ENCODE peak calls at places on chromosomes 7 and 10, in ten cellular contexts. Q, Z, B, S, Y, R, M, H, O and E are unnamed samples.

GRCh38 chr7:25615603-25616002 is 387.3 kb upstream of the NPVF start:
- DNase-seq in Q (no peak), Z (no peak), B (no peak), S (no peak), Y (no peak), R (peak; percentile 82), M (no peak), H (no peak), O (no peak), E (no peak)

GRCh38 chr7:44200699-44201461 is at the start of gene YKT6:
- DNase-seq in Q (peak; percentile 93), Z (peak; percentile 95), B (peak; percentile 93), S (peak; percentile 91), Y (peak; percentile 91), R (peak; percentile 99), M (peak; percentile 92), H (peak; percentile 91), O (peak; percentile 95), E (peak; percentile 91)

GRCh38 chr10:113740850-113741249 is 10.6 kb upstream of the PLEKHS1 start:
- DNase-seq in Q (no peak), Z (no peak), B (no peak), S (no peak), Y (no peak), R (no peak), M (no peak), H (no peak), O (no peak), E (no peak)

GRCh38 chr7:127702253-127702652 is 50.3 kb downstream of the SND1 start:
- DNase-seq in Q (no peak), Z (no peak), B (no peak), S (no peak), Y (no peak), R (no peak), M (no peak), H (no peak), O (no peak), E (no peak)

GRCh38 chr7:134188311-134188710 is 61.2 kb downstream of the LRGUK start:
- DNase-seq in Q (no peak), Z (no peak), B (no peak), S (no peak), Y (no peak), R (no peak), M (no peak), H (no peak), O (no peak), E (no peak)

GRCh38 chr7:137874390-137874789 is 27.6 kb upstream of the DGKI start:
- DNase-seq in Q (peak; percentile 75), Z (no peak), B (no peak), S (no peak), Y (no peak), R (no peak), M (no peak), H (no peak), O (no peak), E (no peak)

GRCh38 chr7:74017122-74017521 is 10.9 kb upstream of the ELN start:
- DNase-seq in Q (no peak), Z (no peak), B (no peak), S (no peak), Y (no peak), R (no peak), M (no peak), H (no peak), O (no peak), E (no peak)

GRCh38 chr10:48780341-48780740 is 95.7 kb downstream of the WDFY4 start:
- DNase-seq in Q (no peak), Z (no peak), B (no peak), S (no peak), Y (no peak), R (no peak), M (no peak), H (no peak), O (no peak), E (no peak)

GRCh38 chr7:105934577-105935185 is 28.4 kb upstream of the CDHR3 start:
- DNase-seq in Q (peak; percentile 80), Z (no peak), B (peak; percentile 16), S (peak; percentile 36), Y (peak; percentile 26), R (peak; percentile 29), M (no peak), H (no peak), O (no peak), E (peak; percentile 5)

GRCh38 chr10:659710-660141 is 29.7 kb downstream of the DIP2C start:
- DNase-seq in Q (peak; percentile 42), Z (no peak), B (no peak), S (peak; percentile 34), Y (no peak), R (no peak), M (no peak), H (no peak), O (no peak), E (no peak)

GRCh38 chr10:21238044-21238443 is 287.4 kb downstream of the SKIDA1 start:
- DNase-seq in Q (no peak), Z (no peak), B (no peak), S (no peak), Y (no peak), R (no peak), M (no peak), H (no peak), O (no peak), E (no peak)

GRCh38 chr10:94521276-94522250 is 24.0 kb upstream of the HELLS start:
- DNase-seq in Q (no peak), Z (no peak), B (no peak), S (peak; percentile 9), Y (peak; percentile 17), R (no peak), M (no peak), H (no peak), O (no peak), E (no peak)

GRCh38 chr7:78141533-78142281 is 343.1 kb downstream of the PHTF2 start:
- DNase-seq in Q (peak; percentile 94), Z (no peak), B (no peak), S (no peak), Y (no peak), R (peak; percentile 7), M (no peak), H (no peak), O (no peak), E (no peak)

GRCh38 chr7:30027065-30027456 is 559 bp upstream of the FKBP14 start:
- DNase-seq in Q (peak; percentile 46), Z (no peak), B (no peak), S (peak; percentile 62), Y (peak; percentile 74), R (peak; percentile 71), M (peak; percentile 14), H (no peak), O (no peak), E (peak; percentile 49)

GRCh38 chr10:11164806-11165590 is 147.3 kb downstream of the CELF2 start:
- DNase-seq in Q (peak; percentile 63), Z (peak; percentile 73), B (peak; percentile 72), S (peak; percentile 45), Y (no peak), R (peak; percentile 95), M (peak; percentile 66), H (peak; percentile 53), O (peak; percentile 79), E (peak; percentile 76)

GRCh38 chr7:5797716-5798115 is 16.3 kb upstream of the RNF216 start:
- DNase-seq in Q (no peak), Z (no peak), B (no peak), S (no peak), Y (no peak), R (no peak), M (no peak), H (no peak), O (no peak), E (no peak)

GRCh38 chr7:71133232-71133622 is 1.3 kb downstream of the GALNT17 start:
- DNase-seq in Q (no peak), Z (no peak), B (no peak), S (no peak), Y (no peak), R (no peak), M (no peak), H (no peak), O (no peak), E (no peak)

GRCh38 chr10:117955171-117955570 is 91.6 kb downstream of the RAB11FIP2 start:
- DNase-seq in Q (no peak), Z (no peak), B (no peak), S (no peak), Y (no peak), R (no peak), M (no peak), H (no peak), O (no peak), E (no peak)

GRCh38 chr10:122373713-122374112 is 795 bp upstream of the PLEKHA1 start:
- DNase-seq in Q (peak; percentile 7), Z (no peak), B (no peak), S (peak; percentile 77), Y (no peak), R (no peak), M (no peak), H (no peak), O (no peak), E (no peak)

GRCh38 chr7:17937506-17938115 is 2.7 kb downstream of the SNX13 start:
- DNase-seq in Q (peak; percentile 9), Z (no peak), B (no peak), S (no peak), Y (no peak), R (no peak), M (no peak), H (no peak), O (no peak), E (no peak)

GRCh38 chr7:106521115-106521514 is 139.8 kb downstream of the CCDC71L start:
- DNase-seq in Q (no peak), Z (no peak), B (no peak), S (no peak), Y (no peak), R (no peak), M (no peak), H (no peak), O (no peak), E (no peak)

GRCh38 chr10:17788646-17789045 is 20.5 kb upstream of the MRC1 start:
- DNase-seq in Q (no peak), Z (no peak), B (no peak), S (no peak), Y (no peak), R (no peak), M (no peak), H (no peak), O (no peak), E (no peak)

GRCh38 chr7:156823441-156823840 is 69.5 kb downstream of the LMBR1 start:
- DNase-seq in Q (peak; percentile 27), Z (no peak), B (no peak), S (no peak), Y (no peak), R (no peak), M (no peak), H (no peak), O (no peak), E (peak; percentile 81)

GRCh38 chr10:122255509-122256301 is 15.4 kb upstream of the BTBD16 start:
- DNase-seq in Q (no peak), Z (no peak), B (no peak), S (no peak), Y (no peak), R (no peak), M (no peak), H (no peak), O (no peak), E (no peak)

GRCh38 chr7:131605280-131605878 is 49.0 kb upstream of the PODXL start:
- DNase-seq in Q (no peak), Z (no peak), B (no peak), S (no peak), Y (no peak), R (no peak), M (no peak), H (no peak), O (no peak), E (no peak)

GRCh38 chr7:115356139-115356746 is 434.3 kb downstream of the MDFIC start:
- DNase-seq in Q (peak; percentile 48), Z (no peak), B (no peak), S (no peak), Y (peak; percentile 0), R (peak; percentile 59), M (no peak), H (no peak), O (no peak), E (peak; percentile 38)

GRCh38 chr10:16367899-16368298 is 68.9 kb upstream of the PTER start:
- DNase-seq in Q (no peak), Z (no peak), B (no peak), S (no peak), Y (no peak), R (no peak), M (no peak), H (no peak), O (no peak), E (no peak)

GRCh38 chr10:69847458-69847857 is 45.8 kb downstream of the COL13A1 start:
- DNase-seq in Q (no peak), Z (no peak), B (no peak), S (no peak), Y (no peak), R (no peak), M (no peak), H (no peak), O (no peak), E (no peak)